ENCODE peak calls at places on chromosomes 3 and 15, in eight cellular contexts. B, K, G, Z, Y, P, T and S are unnamed samples.

GRCh38 chr15:100723323-100723801 is 121.0 kb downstream of the ASB7 start:
- DNase-seq in B (peak), T (no peak), Y (no peak), Z (no peak), G (no peak), P (no peak), K (no peak), S (no peak)

GRCh38 chr15:79969175-79969574 is 1.8 kb downstream of the BCL2A1 start:
- DNase-seq in B (no peak), Z (no peak), G (no peak), T (no peak), Y (no peak), P (no peak), K (no peak), S (no peak)

GRCh38 chr15:35445891-35446290 is 100.1 kb downstream of the DPH6 start:
- DNase-seq in P (peak), B (peak), T (no peak), Y (no peak), Z (no peak), G (no peak), K (no peak), S (no peak)

GRCh38 chr3:126932188-126932931 is 50.6 kb upstream of the PLXNA1 start:
- DNase-seq in T (no peak), B (peak), K (peak), Z (no peak), P (peak), G (no peak), Y (no peak), S (no peak)

GRCh38 chr15:96408591-96409183 is 78.2 kb downstream of the NR2F2 start:
- DNase-seq in G (peak), B (no peak), K (no peak), P (no peak), Z (no peak), Y (no peak), T (peak), S (no peak)

GRCh38 chr3:79521221-79521848 is 246.5 kb downstream of the ROBO1 start:
- DNase-seq in G (peak), Z (no peak), P (peak), T (peak), B (peak), K (no peak), Y (no peak), S (no peak)

GRCh38 chr3:86837871-86838270 is 153.1 kb downstream of the VGLL3 start:
- DNase-seq in Y (no peak), K (no peak), Z (no peak), P (peak), B (no peak), T (no peak), G (no peak), S (no peak)

GRCh38 chr3:185549111-185549510 is 3.3 kb downstream of the LIPH start:
- DNase-seq in K (no peak), P (peak), G (no peak), T (no peak), Y (peak), Z (no peak), B (peak), S (no peak)

GRCh38 chr15:39066677-39067076 is 502.1 kb upstream of the RASGRP1 start:
- DNase-seq in G (no peak), P (peak), T (no peak), K (no peak), Z (no peak), B (peak), Y (no peak), S (no peak)

GRCh38 chr3:7195934-7196333 is 335.0 kb downstream of the GRM7 start:
- DNase-seq in Z (no peak), B (no peak), P (no peak), T (no peak), K (no peak), G (no peak), Y (no peak), S (no peak)

GRCh38 chr3:113532698-113533533 is 561 bp downstream of the SIDT1 start:
- DNase-seq in T (peak), G (peak), Y (peak), K (peak), Z (peak), B (peak), P (no peak), S (no peak)

GRCh38 chr15:65583701-65584100 is 27.2 kb downstream of the INTS14 start:
- DNase-seq in T (peak), G (peak), Y (peak), K (peak), P (peak), B (no peak), Z (peak), S (no peak)

GRCh38 chr15:33656090-33656670 is 312.1 kb upstream of the CHRM5 start:
- DNase-seq in B (no peak), K (no peak), P (no peak), T (no peak), Z (no peak), G (no peak), Y (no peak), S (no peak)

GRCh38 chr3:37938011-37938410 is 52.6 kb upstream of the VILL start:
- DNase-seq in B (no peak), G (no peak), Y (no peak), K (no peak), Z (no peak), P (no peak), T (no peak), S (no peak)

GRCh38 chr3:61947456-61947855 is 386.1 kb downstream of the PTPRG start:
- DNase-seq in G (no peak), P (no peak), Z (no peak), B (no peak), T (no peak), K (no peak), Y (no peak), S (no peak)

GRCh38 chr15:99042909-99043308 is 35.3 kb upstream of the PGPEP1L start:
- DNase-seq in K (no peak), T (no peak), B (no peak), G (no peak), Y (no peak), Z (no peak), P (no peak), S (no peak)

GRCh38 chr15:101613130-101614000 is 38.8 kb downstream of the TM2D3 start:
- DNase-seq in B (peak), Y (peak), K (no peak), P (peak), Z (no peak), G (no peak), T (no peak), S (no peak)

GRCh38 chr3:30342319-30343060 is 263.9 kb upstream of the TGFBR2 start:
- DNase-seq in B (peak), G (no peak), Z (no peak), K (no peak), Y (peak), T (no peak), P (peak), S (no peak)

GRCh38 chr3:170809021-170809974 is 60.7 kb downstream of the RPL22L1 start:
- DNase-seq in K (no peak), B (peak), P (peak), G (peak), Y (peak), Z (no peak), T (peak), S (no peak)

GRCh38 chr15:81942655-81943054 is 103.2 kb downstream of the MEX3B start:
- DNase-seq in K (no peak), B (no peak), G (no peak), P (no peak), Y (no peak), Z (no peak), T (no peak), S (no peak)

GRCh38 chr3:158531334-158531733 is 39.7 kb upstream of the MLF1 start:
- DNase-seq in B (peak), K (no peak), Z (no peak), G (no peak), Y (no peak), P (no peak), T (no peak), S (no peak)

GRCh38 chr3:64440498-64440897 is 215.2 kb upstream of the PRICKLE2 start:
- DNase-seq in T (no peak), P (peak), G (no peak), Z (no peak), K (no peak), Y (peak), B (peak), S (no peak)

GRCh38 chr3:117524890-117525289 is 815.3 kb downstream of the TUSC7 start:
- DNase-seq in G (no peak), B (no peak), P (peak), T (no peak), K (no peak), Z (no peak), Y (no peak), S (no peak)

GRCh38 chr3:172751188-172751571 is 654 bp downstream of the ECT2 start:
- DNase-seq in K (no peak), G (no peak), P (peak), T (no peak), Y (no peak), B (peak), Z (no peak), S (no peak)

GRCh38 chr3:184726497-184726896 is 14.6 kb upstream of the MAGEF1 start:
- DNase-seq in T (no peak), B (no peak), P (no peak), Y (no peak), G (no peak), K (no peak), Z (no peak), S (no peak)

GRCh38 chr3:31981206-31982181 is at the start of the genes OSBPL10 and ZNF860:
- DNase-seq in B (peak), K (peak), P (peak), T (peak), G (peak), Z (no peak), Y (peak), S (no peak)

GRCh38 chr15:80732148-80732547 is 37.0 kb downstream of the ABHD17C start:
- DNase-seq in K (no peak), P (no peak), Z (no peak), B (no peak), G (no peak), Y (no peak), T (no peak), S (no peak)

GRCh38 chr3:13379191-13379830 is 40.8 kb downstream of the NUP210 start:
- DNase-seq in T (no peak), Y (peak), Z (no peak), B (peak), G (no peak), K (no peak), P (peak), S (no peak)

GRCh38 chr3:51800758-51801140 is 21.7 kb upstream of the IQCF6 start:
- DNase-seq in B (no peak), G (no peak), Z (no peak), P (no peak), T (no peak), K (no peak), Y (no peak), S (no peak)

GRCh38 chr3:51802091-51802720 is 23.2 kb upstream of the IQCF6 start:
- DNase-seq in Y (no peak), P (no peak), Z (no peak), G (peak), B (no peak), K (no peak), T (no peak), S (no peak)

GRCh38 chr3:51796859-51797258 is 17.8 kb upstream of the IQCF6 start:
- DNase-seq in Y (no peak), K (no peak), G (no peak), B (peak), P (no peak), T (no peak), Z (no peak), S (no peak)

GRCh38 chr3:51798561-51798960 is 19.5 kb upstream of the IQCF6 start:
- DNase-seq in G (peak), T (peak), Y (no peak), P (no peak), Z (no peak), K (no peak), B (no peak), S (no peak)

DNA sequence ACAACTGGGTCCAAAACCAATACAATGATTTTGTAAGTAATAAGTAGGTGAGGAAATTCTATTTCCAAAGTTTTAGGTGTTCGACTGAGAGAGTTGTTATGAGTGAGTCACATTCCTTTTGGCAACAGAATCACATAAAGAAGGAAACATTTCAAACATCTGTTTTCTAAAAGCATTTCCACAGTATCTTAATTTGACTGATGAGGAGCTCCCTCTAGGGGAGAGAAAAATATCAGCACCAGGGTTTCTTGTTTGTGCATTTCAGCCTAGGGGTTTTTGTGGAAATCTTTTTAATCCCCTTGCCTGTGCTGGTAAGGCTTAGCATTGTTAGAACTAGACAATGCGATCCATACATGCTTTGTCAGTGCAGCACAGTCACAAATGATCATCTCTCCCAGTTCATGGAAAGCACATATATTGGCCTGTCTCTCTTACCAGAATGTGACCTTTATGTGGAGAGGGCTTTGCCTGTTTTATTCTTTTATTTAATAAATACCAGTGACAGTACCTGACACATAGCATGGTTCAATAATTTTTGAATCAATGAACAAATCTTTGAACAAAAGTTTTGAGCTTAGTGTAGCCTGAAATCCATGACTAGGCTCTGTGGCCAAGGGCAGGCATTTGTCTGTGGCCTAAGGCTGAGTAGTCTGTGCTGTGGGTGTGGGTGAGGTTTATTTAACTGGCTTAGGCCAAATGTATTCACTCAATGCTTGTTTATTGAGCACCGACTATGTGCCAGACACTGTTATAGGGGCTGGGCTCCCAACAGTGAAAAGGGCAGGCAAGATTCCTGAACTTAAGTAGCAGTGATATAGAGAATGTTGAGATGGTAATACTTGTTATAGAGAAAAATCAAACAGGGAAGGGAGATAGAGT is 21.1 kb upstream of the IQCF6 start:
- DNase-seq in Z (no peak), Y (peak), G (peak), T (peak), K (no peak), B (peak), P (peak), S (no peak)
- TF ChIP-seq CTCF in Z (peak), Y (peak), G (peak), T (peak), K (peak), B (peak), P (peak), S (peak)

DNA sequence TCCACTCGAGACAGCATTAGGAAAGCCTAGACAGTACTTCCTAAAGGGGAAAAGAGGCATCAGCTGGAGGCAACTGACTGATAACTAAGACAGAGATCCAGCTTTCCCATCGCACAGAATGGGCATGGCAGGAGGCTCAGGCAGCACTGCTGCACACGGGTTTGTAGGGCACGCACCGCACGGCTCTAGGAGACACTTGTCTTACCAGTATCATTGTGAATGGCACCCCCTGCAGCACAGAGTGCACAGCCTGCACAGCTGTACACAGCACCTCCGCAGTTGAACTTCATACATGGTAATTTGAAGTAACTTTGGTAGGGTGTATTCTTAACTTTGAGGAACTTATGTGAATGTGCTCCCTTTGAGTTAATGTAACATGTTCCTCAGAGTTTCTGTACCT is 281.6 kb downstream of the PLCL2 start:
- DNase-seq in P (no peak), G (no peak), T (no peak), Z (no peak), K (peak), B (no peak), Y (no peak), S (no peak)
- TF ChIP-seq CTCF in P (no peak), G (peak), T (no peak), Z (no peak), K (no peak), B (peak), Y (peak), S (no peak)

GRCh38 chr3:98800401-98800800 is 37.3 kb downstream of the ST3GAL6 start:
- DNase-seq in K (no peak), G (no peak), T (no peak), P (no peak), Y (no peak), B (no peak), Z (no peak), S (no peak)

GRCh38 chr3:98798820-98799219 is 35.7 kb downstream of the ST3GAL6 start:
- DNase-seq in B (no peak), P (no peak), Z (no peak), G (no peak), T (no peak), Y (no peak), K (no peak), S (no peak)

GRCh38 chr3:98799479-98799878 is 36.3 kb downstream of the ST3GAL6 start:
- DNase-seq in K (no peak), G (no peak), B (no peak), P (no peak), Y (no peak), T (no peak), Z (no peak), S (no peak)

GRCh38 chr3:98797905-98798304 is 34.8 kb downstream of the ST3GAL6 start:
- DNase-seq in T (no peak), B (no peak), K (no peak), P (no peak), G (no peak), Z (no peak), Y (no peak), S (no peak)

GRCh38 chr3:98801042-98801747 is 38.1 kb downstream of the ST3GAL6 start:
- DNase-seq in P (no peak), G (peak), K (no peak), Z (no peak), T (no peak), B (no peak), Y (no peak), S (no peak)
- TF ChIP-seq CTCF in P (peak), G (peak), K (no peak), Z (no peak), T (no peak), B (peak), Y (peak), S (no peak)

GRCh38 chr3:194287977-194288706 is 63.0 kb downstream of the CPN2 start:
- DNase-seq in Y (no peak), T (no peak), P (no peak), G (no peak), Z (no peak), B (no peak), K (no peak), S (no peak)

GRCh38 chr3:194285859-194286197 is 65.3 kb downstream of the CPN2 start:
- DNase-seq in Y (no peak), P (no peak), K (no peak), B (no peak), Z (no peak), G (no peak), T (no peak), S (no peak)

GRCh38 chr3:194286747-194287146 is 64.4 kb downstream of the CPN2 start:
- DNase-seq in K (no peak), Y (no peak), P (no peak), T (no peak), B (no peak), G (peak), Z (no peak), S (no peak)

GRCh38 chr3:194285024-194285858 is 65.9 kb downstream of the CPN2 start:
- DNase-seq in G (no peak), Z (no peak), K (no peak), Y (no peak), P (peak), T (no peak), B (peak), S (no peak)

GRCh38 chr3:194287392-194287791 is 63.7 kb downstream of the CPN2 start:
- DNase-seq in Y (no peak), Z (no peak), G (no peak), K (no peak), B (no peak), T (no peak), P (no peak), S (no peak)
- TF ChIP-seq CTCF in Y (no peak), Z (no peak), G (no peak), K (no peak), B (peak), T (no peak), P (no peak), S (no peak)